ENCODE peak calls at places on chromosomes 11 and 22, in seven cellular contexts. Z, B, Q, O, C, U and N are unnamed samples.

GRCh38 chr11:1970956-1971355 is 23.8 kb downstream of the MRPL23 start:
- DNase-seq in C (no peak), U (no peak), Z (peak), O (no peak), Q (no peak), B (no peak), N (no peak)

GRCh38 chr22:24107668-24108067 is 73.6 kb upstream of the SUSD2 start:
- DNase-seq in Z (peak), B (peak), O (no peak), C (peak), Q (no peak), U (peak), N (no peak)

GRCh38 chr11:73367482-73368024 is 8.6 kb upstream of the RELT start:
- DNase-seq in Z (no peak), B (no peak), U (no peak), O (no peak), C (no peak), Q (no peak), N (no peak)

GRCh38 chr11:44622190-44622650 is 56.8 kb downstream of the CD82 start:
- DNase-seq in B (no peak), U (no peak), Z (peak), C (no peak), Q (no peak), O (peak), N (no peak)

GRCh38 chr11:43557553-43558031 is 122.9 kb upstream of the HSD17B12 start:
- DNase-seq in B (peak), U (no peak), Z (no peak), O (no peak), C (no peak), Q (no peak), N (no peak)

GRCh38 chr22:25099202-25099601 is 100.5 kb upstream of the CRYBB3 start:
- DNase-seq in Z (no peak), C (no peak), Q (no peak), B (no peak), U (no peak), O (no peak), N (no peak)

GRCh38 chr11:1317432-1317831 is 8.0 kb upstream of the TOLLIP start:
- DNase-seq in U (no peak), Q (no peak), Z (no peak), B (no peak), C (no peak), O (no peak), N (no peak)

GRCh38 chr11:34175284-34176019 is 70.0 kb downstream of the NAT10 start:
- DNase-seq in B (no peak), Z (no peak), Q (no peak), C (no peak), O (no peak), U (no peak), N (no peak)

GRCh38 chr22:38205261-38206128 is 3.7 kb downstream of the MAFF start:
- DNase-seq in O (no peak), Q (no peak), U (peak), B (peak), Z (peak), C (peak), N (no peak)

GRCh38 chr11:3853935-3854659 is 1.4 kb upstream of the STIM1 start:
- DNase-seq in U (no peak), Q (no peak), C (no peak), B (no peak), O (no peak), Z (peak), N (no peak)

GRCh38 chr22:44391481-44392445 is 79.0 kb upstream of the SHISAL1 start:
- DNase-seq in Q (no peak), O (no peak), B (no peak), U (no peak), C (no peak), Z (no peak), N (no peak)

GRCh38 chr22:46057762-46058420 is 80.9 kb upstream of the WNT7B start:
- DNase-seq in Q (peak), B (peak), U (no peak), O (peak), C (peak), Z (peak), N (no peak)